ENCODE peak calls at places on chromosome 19, in five cellular contexts. R is HCT116, X is AG04450, H is colonic mucosa, U is psoas muscle. D is an unnamed sample.

GRCh38 chr19:3778899-3779723 is 7.1 kb downstream of the MATK start:
- DNase-seq in R (no peak), X (no peak), H (no peak), U (no peak), D (no peak)

GRCh38 chr19:58229255-58229639 is 533 bp downstream of the ZNF544 start:
- DNase-seq in R (no peak), X (no peak), H (no peak), U (no peak), D (no peak)

GRCh38 chr19:55465460-55466245 is 1.1 kb upstream of the C19orf85 start:
- DNase-seq in R (no peak), X (no peak), H (no peak), U (no peak), D (no peak)

GRCh38 chr19:43446746-43447489 is 18.5 kb downstream of the LYPD3 start:
- DNase-seq in R (peak), X (no peak), H (peak), U (peak), D (no peak)

GRCh38 chr19:35368378-35368777 is 2.5 kb upstream of the GPR42 start:
- DNase-seq in R (no peak), X (no peak), H (no peak), U (no peak), D (no peak)

GRCh38 chr19:48859711-48860572 is 8.5 kb downstream of the PLEKHA4 start:
- DNase-seq in R (no peak), X (no peak), H (peak), U (no peak), D (no peak)

GRCh38 chr19:53555352-53555751 is 17.4 kb downstream of the ZNF331 start:
- DNase-seq in R (no peak), X (no peak), H (no peak), U (no peak), D (no peak)

GRCh38 chr19:9306443-9306842 is 3.2 kb downstream of the ZNF699 start:
- DNase-seq in R (no peak), X (peak), H (no peak), U (no peak), D (no peak)

GRCh38 chr19:8386990-8387389 is 3.2 kb upstream of the RAB11B start:
- DNase-seq in R (no peak), X (no peak), H (no peak), U (no peak), D (no peak)

GRCh38 chr19:49956113-49956491 is 4.9 kb downstream of the SIGLEC11 start:
- DNase-seq in R (no peak), X (no peak), H (no peak), U (no peak), D (no peak)

GRCh38 chr19:34675250-34675649 is 1.7 kb downstream of the SCGB2B2 start:
- DNase-seq in R (no peak), X (no peak), H (no peak), U (no peak), D (no peak)

GRCh38 chr19:30719189-30719990 is 347.2 kb downstream of the ZNF536 start:
- DNase-seq in R (no peak), X (no peak), H (peak), U (peak), D (no peak)

GRCh38 chr19:5679289-5680082 is 830 bp downstream of the MICOS13 start:
- DNase-seq in R (no peak), X (no peak), H (no peak), U (no peak), D (no peak)

GRCh38 chr19:30443531-30444252 is 71.5 kb downstream of the ZNF536 start:
- DNase-seq in R (no peak), X (no peak), H (no peak), U (no peak), D (no peak)

GRCh38 chr19:5115351-5115750 is 146.4 kb downstream of the KDM4B start:
- DNase-seq in R (no peak), X (no peak), H (no peak), U (no peak), D (no peak)

GRCh38 chr19:18023596-18024212 is 15.7 kb downstream of the ARRDC2 start:
- DNase-seq in R (no peak), X (no peak), H (peak), U (peak), D (no peak)

GRCh38 chr19:19661675-19662251 is 1.7 kb downstream of the ATP13A1 start:
- DNase-seq in R (no peak), X (no peak), H (no peak), U (no peak), D (no peak)

GRCh38 chr19:4115050-4115817 is 8.7 kb downstream of the MAP2K2 start:
- DNase-seq in R (no peak), X (no peak), H (no peak), U (no peak), D (no peak)

DNA sequence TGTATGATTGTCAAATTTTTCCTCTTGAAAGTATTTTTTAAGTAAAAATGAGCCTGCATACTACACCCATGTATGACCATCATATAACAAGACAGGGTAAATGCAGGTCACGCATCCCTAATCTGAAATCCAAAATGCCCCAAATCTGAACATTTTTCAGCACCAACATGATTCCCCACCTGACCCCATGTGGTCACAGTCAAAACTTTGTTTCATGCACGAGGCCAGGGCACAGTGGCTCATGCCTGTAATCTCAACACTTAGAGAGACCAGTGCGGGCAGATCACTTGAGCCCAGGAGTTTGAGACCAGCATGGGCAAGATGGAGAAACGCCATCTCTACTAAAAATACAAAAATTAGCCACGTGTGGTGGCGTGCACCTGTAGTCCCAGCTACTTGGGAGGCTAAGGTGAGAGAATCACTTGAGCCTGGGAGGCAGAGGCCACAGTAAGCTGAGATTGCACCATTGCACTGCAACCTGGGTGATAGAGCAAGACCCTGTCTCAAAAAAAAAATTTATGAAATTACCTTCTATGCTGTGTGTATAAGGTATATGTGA is 63.7 kb upstream of the NPAS1 start:
- DNase-seq in R (no peak), X (no peak), H (no peak), U (no peak), D (no peak)
- H3K27ac ChIP-seq in R (no peak), X (peak), H (peak), U (no peak), D (peak)

DNA sequence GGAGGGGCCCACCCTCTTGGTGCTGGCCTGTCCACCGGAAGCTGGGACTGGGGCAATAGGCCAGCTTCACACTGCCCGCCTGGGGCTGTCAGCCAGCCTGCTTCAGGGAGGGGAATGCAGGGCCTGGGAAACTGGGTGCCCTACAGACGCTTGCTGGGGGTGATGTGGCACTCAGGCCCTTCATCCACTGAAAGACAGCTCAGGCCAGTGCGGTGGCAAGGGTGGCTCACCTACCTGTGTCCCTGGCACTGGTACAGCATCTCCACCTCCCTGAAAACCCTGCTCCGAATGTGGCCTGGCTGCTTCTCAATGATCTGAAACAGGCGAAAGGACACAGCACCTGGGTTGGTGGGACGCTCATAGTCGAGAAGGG is 7.8 kb downstream of the MKNK2 start:
- DNase-seq in R (no peak), X (no peak), H (no peak), U (no peak), D (no peak)
- H3K27ac ChIP-seq in R (peak), X (no peak), H (peak), U (peak), D (peak)

DNA sequence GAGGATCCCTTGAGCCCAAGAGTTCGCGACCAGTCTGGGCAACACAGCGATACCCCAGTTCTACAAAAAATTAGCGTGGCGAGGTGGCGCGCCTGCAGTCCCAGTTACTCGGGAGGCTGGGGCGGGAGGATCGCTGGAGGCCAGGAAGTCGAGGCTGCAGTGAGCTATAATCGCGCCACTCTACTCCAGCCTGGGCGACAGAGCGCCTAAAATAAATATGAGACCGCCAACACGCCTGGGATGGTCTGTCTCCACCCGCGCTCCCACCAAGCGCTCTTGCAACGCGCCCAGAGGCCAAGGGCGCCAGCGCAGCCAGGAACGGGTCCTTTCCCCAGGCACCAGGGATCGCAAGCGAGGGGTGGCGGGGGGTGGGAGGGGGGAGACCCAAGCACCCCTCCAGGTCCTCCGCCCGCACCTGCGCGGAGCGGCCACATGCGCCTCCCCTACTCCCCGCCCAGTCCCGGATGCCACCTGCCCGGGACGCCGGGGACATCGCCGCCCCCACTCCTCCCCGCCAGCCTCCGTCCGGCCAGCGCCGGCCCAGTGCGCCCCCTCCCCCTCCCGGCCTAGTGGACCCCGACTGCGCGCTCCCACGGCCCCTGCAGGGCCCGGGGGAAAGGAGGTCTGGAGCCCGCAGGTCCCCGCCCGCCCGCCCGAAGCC is 441 bp downstream of the RHPN2 start:
- DNase-seq in R (no peak), X (no peak), H (peak), U (peak), D (no peak)
- H3K27ac ChIP-seq in R (peak), X (no peak), H (peak), U (no peak), D (no peak)

DNA sequence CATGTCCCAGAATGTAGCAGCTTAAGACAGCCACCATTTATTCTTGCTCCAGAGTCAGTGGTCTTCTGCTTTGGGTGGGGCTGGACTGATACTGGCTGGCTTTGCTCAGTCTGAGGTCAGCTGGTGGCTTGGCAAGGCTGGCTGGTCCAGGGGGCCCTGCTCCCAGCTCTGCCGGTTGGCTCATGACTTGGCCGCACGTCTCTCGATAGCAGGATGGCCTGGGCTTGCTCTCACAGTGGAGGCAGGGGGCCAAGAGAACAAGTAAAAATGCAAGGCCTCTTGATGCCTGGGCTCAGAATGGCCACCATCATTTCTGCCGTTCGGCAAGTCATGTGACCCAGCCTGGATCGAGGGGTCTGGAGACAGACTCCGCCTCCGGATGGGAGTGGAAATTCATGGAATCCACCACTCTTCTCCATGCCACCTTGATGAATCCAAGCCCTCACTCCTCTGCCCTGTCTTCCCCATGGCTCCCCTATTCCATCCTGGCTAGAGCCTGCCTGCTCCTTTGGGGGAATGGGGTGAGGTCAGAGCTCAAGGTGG is 13.1 kb downstream of the ACTMAP start:
- DNase-seq in R (no peak), X (no peak), H (no peak), U (no peak), D (no peak)
- H3K27ac ChIP-seq in R (no peak), X (no peak), H (no peak), U (no peak), D (peak)

GRCh38 chr19:23523863-23524262 is 128.6 kb upstream of the ZNF91 start:
- DNase-seq in R (no peak), X (no peak), H (no peak), U (no peak), D (no peak)

GRCh38 chr19:23522431-23522830 is 127.2 kb upstream of the ZNF91 start:
- DNase-seq in R (no peak), X (no peak), H (no peak), U (no peak), D (no peak)

GRCh38 chr19:23516266-23516665 is 121.0 kb upstream of the ZNF91 start:
- DNase-seq in R (no peak), X (no peak), H (no peak), U (no peak), D (no peak)

GRCh38 chr19:23521471-23521870 is 126.2 kb upstream of the ZNF91 start:
- DNase-seq in R (no peak), X (no peak), H (no peak), U (no peak), D (no peak)

GRCh38 chr19:23520441-23520840 is 125.2 kb upstream of the ZNF91 start:
- DNase-seq in R (no peak), X (no peak), H (no peak), U (no peak), D (no peak)
- H3K27ac ChIP-seq in R (no peak), X (no peak), H (no peak), U (no peak), D (peak)

GRCh38 chr19:16952046-16952445 is 63.2 kb downstream of the F2RL3 start:
- DNase-seq in R (no peak), X (no peak), H (no peak), U (no peak), D (no peak)

GRCh38 chr19:16957855-16958254 is 68.8 kb downstream of the CPAMD8 start:
- DNase-seq in R (no peak), X (no peak), H (no peak), U (no peak), D (no peak)

GRCh38 chr19:16951529-16951928 is 62.7 kb downstream of the F2RL3 start:
- DNase-seq in R (no peak), X (no peak), H (no peak), U (no peak), D (peak)

DNA sequence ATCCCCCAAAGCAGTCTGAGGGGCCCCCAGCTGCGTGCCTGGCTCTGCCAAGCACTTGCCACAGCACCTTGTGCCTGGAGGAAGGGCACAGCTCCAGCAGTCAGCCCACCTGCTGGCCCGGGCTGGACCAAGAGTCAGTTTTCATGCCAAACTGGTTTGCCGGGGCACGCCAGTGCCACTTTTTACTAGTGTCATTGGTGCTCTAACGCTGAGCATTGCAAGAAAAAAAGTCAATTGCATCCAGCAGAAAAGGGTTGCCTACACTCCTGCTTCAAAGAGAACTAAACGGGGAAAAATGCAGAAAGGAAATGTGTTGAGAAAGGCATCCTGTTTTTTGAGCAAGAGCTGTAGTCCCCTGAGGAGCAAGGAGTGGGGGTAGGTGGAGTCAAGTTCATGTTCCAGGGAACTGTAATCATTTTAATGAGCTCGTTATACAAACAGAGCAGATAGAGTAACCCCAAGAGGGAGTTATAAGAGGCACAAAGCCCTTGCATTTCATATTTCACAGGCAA is 68.4 kb downstream of the F2RL3 start:
- DNase-seq in R (no peak), X (no peak), H (peak), U (no peak), D (no peak)
- H3K27ac ChIP-seq in R (no peak), X (no peak), H (no peak), U (no peak), D (no peak)

GRCh38 chr19:40735003-40735771 is 15.1 kb downstream of the ACTMAP start:
- DNase-seq in R (no peak), X (no peak), H (no peak), U (no peak), D (no peak)
- H3K27ac ChIP-seq in R (no peak), X (no peak), H (peak), U (no peak), D (peak)

GRCh38 chr19:45782820-45783785 is 813 bp upstream of the DMPK start:
- DNase-seq in R (no peak), X (no peak), H (no peak), U (peak), D (no peak)

GRCh38 chr19:45785781-45786532 is 3.7 kb upstream of the DMPK start:
- DNase-seq in R (no peak), X (no peak), H (no peak), U (no peak), D (no peak)

GRCh38 chr19:45785097-45785496 is 2.8 kb upstream of the DMPK start:
- DNase-seq in R (no peak), X (no peak), H (no peak), U (no peak), D (no peak)

GRCh38 chr19:45782162-45782623 is at the start of gene DMPK:
- DNase-seq in R (no peak), X (no peak), H (no peak), U (peak), D (no peak)

DNA sequence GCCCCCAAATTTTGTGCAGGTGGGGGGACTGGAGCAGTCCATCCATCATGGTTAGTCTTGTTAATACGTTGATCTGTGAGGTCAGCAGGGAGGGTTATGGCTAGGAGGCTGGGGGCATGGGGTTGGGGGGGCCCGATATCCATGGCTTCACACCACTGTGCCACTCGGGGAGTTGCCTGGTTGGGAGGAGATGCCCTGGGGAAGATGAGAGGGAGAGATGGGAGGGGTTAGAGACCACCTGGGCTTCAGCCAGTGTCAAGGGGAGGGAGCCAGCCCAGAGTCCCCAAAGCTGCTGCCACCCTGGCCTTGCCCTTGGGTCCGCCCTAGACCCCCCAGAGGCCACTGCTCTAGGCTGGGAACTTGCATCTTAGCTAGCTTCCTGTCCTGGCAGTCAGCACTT is 1.8 kb upstream of the DMPK start:
- DNase-seq in R (no peak), X (no peak), H (no peak), U (no peak), D (no peak)
- H3K27ac ChIP-seq in R (peak), X (peak), H (no peak), U (peak), D (no peak)

GRCh38 chr19:15452111-15453047 is 2.6 kb upstream of the WIZ start:
- DNase-seq in R (peak), X (peak), H (peak), U (peak), D (no peak)

GRCh38 chr19:15448014-15448777 is 1.6 kb downstream of the WIZ start:
- DNase-seq in R (no peak), X (no peak), H (no peak), U (no peak), D (no peak)

GRCh38 chr19:15450528-15450890 is 753 bp upstream of the WIZ start:
- DNase-seq in R (no peak), X (no peak), H (no peak), U (no peak), D (no peak)

GRCh38 chr19:15448778-15449619 is 757 bp downstream of the WIZ start:
- DNase-seq in R (no peak), X (no peak), H (no peak), U (no peak), D (no peak)

DNA sequence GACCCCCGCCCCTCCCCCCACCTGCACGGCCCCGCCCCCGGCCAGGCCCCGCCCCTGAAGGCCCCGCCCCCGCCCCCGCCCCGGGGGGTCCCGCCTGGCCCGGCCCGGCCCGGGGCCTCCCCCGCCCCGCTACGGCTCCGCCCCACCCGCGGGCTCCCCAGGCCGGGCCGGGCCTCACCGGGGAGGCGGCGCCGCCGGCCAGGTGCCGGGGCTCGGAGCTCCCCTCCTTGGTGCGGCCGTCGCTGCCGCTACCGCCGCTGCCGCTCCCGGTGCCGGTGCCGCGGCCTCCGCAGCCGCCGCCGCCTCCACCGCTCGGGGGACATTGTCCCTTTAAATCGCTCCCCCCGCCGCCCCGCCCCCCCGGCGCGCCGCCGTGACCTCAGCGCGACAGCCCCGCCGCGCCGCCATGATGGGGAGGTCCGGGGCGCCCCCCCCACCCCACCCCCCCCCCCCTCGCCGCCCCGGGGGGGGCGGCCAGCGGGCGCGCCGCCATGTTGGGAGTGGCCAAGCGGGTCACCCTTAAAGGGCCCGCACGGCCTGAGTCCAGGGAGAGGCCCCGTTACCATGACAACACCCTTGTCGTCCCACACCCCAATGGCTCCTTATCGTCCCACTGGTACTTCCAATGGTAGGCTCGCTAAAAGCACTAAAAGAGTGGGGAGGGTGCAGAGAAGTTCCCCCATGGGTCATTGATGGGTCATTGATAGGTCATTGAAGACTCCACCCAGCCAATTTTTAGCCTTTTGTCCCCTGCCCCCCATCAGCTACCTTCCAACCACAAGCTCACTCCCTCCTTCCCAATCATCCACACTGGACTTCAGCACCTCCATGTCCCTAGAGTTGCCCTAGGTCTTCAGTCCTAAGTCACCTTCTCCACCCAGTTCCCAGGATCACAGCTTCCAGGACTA is at the start of gene WIZ:
- DNase-seq in R (no peak), X (peak), H (peak), U (peak), D (no peak)
- H3K27ac ChIP-seq in R (peak), X (no peak), H (no peak), U (peak), D (no peak)

D was measured in epithelial cell of prostate.